ENCODE peak calls at places on chromosomes 13 and 19, in six cellular contexts. S is Peyer's patch, U is uterus, J is endodermal cell, P is colonic mucosa, R is sigmoid colon. E is an unnamed sample.

GRCh38 chr19:11177592-11177991 is 19.8 kb downstream of the KANK2 start:
- DNase-seq in S (no peak), J (no peak), P (no peak), R (no peak), U (no peak), E (no peak)

GRCh38 chr19:39599116-39599515 is 3.2 kb upstream of the LGALS13 start:
- DNase-seq in R (no peak), J (peak; percentile 83), U (no peak), P (no peak), S (no peak), E (peak; percentile 15)

GRCh38 chr13:19023115-19023514 is 158.5 kb downstream of the TUBA3C start:
- DNase-seq in J (no peak), S (no peak), R (no peak), P (no peak), U (no peak), E (no peak)

GRCh38 chr13:100334209-100334608 is 245.3 kb downstream of the PCCA start:
- DNase-seq in U (no peak), P (no peak), S (no peak), R (no peak), J (no peak), E (no peak)

GRCh38 chr19:49786432-49786831 is 19.6 kb downstream of the AP2A1 start:
- DNase-seq in P (no peak), J (no peak), U (peak; percentile 53), R (no peak), S (no peak), E (peak; percentile 52)

GRCh38 chr19:10694706-10695105 is 6.5 kb upstream of the QTRT1 start:
- DNase-seq in U (no peak), R (no peak), P (no peak), J (peak; percentile 61), S (no peak), E (peak; percentile 11)

GRCh38 chr13:33206425-33206824 is 79.1 kb downstream of the STARD13 start:
- DNase-seq in R (no peak), J (no peak), P (no peak), S (no peak), U (no peak), E (peak; percentile 59)

GRCh38 chr19:29841209-29841558 is 29.4 kb downstream of the CCNE1 start:
- DNase-seq in J (no peak), P (no peak), S (no peak), R (peak; percentile 48), U (no peak), E (no peak)

GRCh38 chr13:20489185-20489820 is 36.4 kb downstream of the CRYL1 start:
- DNase-seq in J (peak; percentile 47), R (no peak), S (no peak), U (peak; percentile 31), P (no peak), E (peak; percentile 45)

GRCh38 chr13:24241336-24241735 is 68.0 kb upstream of the C1QTNF9 start:
- DNase-seq in S (no peak), P (no peak), J (no peak), U (no peak), R (no peak), E (no peak)
- H3K36me3 ChIP-seq in S (no peaks in the 10 kb centered on the region), P (no peaks in the 10 kb centered on the region), J (no peaks in the 10 kb centered on the region), U (no peaks in the 10 kb centered on the region), R (no peaks in the 10 kb centered on the region), E (no peaks in the 10 kb centered on the region)

DNA sequence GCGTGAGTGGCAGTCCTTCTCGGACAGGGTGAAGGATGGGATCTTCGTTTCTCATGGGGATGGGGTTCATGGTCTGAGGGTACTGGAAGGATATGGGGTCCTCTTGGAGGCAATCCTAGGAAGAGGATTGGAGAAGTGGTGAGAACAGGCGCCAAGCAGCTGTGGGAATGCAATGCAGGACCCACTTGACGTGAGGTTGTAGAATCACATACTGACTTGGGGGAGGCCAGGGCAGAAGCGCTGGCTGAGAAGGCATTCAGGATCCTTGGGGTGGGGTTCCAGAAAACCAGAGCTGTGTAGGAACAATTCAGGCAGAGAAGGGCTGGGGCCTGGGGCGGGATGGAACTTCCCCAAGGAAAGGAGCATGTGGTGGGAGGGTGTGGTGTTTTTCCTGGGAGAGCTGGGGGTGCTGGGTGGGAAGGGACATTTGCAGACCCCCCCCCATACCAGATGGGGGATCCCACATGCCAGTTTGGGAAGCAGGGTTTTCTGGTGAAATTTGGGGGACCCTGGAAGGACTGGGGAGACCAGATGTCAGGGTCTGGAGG is 852 bp downstream of the KLK1 start:
- DNase-seq in P (no peak), S (peak; percentile 35), R (no peak), J (no peak), U (no peak), E (no peak)
- H3K27me3 ChIP-seq in P (no peaks in the 10 kb centered on the region), S (no peaks in the 10 kb centered on the region), R (peaks cover 12% of the 10 kb centered on the region), J (peaks cover 44% of the 10 kb centered on the region), U (no peaks in the 10 kb centered on the region), E (peaks cover 9% of the 10 kb centered on the region)

DNA sequence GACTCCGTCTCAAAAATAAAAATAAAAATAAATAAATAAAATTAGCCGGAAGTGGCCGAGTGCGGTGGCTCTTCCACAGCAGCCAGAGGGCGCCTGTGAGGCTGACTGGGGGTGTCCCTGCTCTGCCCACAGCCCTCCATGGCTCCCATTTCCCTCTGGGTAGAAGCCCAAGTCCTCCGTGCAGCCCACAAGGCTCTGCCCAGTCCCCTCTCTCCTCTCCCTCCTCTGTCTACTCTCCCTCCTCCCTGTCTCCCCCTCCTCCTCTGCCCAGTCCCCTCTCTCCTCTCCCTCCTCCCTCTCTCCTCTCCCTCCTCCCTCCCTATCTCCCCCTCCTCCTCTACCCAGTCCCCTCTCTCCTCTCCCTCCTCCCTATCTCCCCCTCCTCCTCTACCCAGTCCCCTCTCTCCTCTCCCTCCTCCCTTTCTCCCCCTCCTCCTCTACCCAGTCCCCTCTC is 20.4 kb downstream of the MISP start:
- DNase-seq in J (peak; percentile 66), U (no peak), R (no peak), S (no peak), P (no peak), E (peak; percentile 21)
- TF ChIP-seq CTCF in J (peak; percentile 76), U (no peak), R (no peak), S (peak; percentile 16), P (peak; percentile 37), E (peak; percentile 62)

DNA sequence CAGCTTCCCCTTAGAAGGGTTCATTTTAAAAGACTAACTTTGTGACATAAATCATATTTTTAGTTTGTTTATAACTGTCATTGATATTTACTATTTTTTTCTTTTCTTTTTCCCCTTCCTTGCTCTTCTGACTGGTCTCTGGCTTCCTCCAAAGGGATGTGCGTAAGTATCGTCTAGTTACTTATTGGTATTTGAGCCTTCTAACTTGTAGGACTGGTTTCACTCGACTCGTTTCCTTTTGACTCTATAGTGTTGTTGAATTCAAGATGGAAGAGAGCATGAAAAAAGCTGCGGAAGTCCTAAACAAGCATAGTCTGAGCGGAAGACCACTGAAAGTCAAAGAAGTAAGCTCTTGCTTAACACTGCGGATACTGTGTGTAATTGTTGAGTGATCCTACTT is 18.6 kb downstream of the HNRNPM start:
- DNase-seq in U (no peak), R (no peak), S (no peak), P (no peak), J (no peak), E (peak; percentile 40)
- H3K36me3 ChIP-seq in U (no peaks in the 10 kb centered on the region), R (no peaks in the 10 kb centered on the region), S (peaks cover 56% of the 10 kb centered on the region), P (peaks cover 21% of the 10 kb centered on the region), J (peaks cover 98% of the 10 kb centered on the region), E (peaks cover 10% of the 10 kb centered on the region)

DNA sequence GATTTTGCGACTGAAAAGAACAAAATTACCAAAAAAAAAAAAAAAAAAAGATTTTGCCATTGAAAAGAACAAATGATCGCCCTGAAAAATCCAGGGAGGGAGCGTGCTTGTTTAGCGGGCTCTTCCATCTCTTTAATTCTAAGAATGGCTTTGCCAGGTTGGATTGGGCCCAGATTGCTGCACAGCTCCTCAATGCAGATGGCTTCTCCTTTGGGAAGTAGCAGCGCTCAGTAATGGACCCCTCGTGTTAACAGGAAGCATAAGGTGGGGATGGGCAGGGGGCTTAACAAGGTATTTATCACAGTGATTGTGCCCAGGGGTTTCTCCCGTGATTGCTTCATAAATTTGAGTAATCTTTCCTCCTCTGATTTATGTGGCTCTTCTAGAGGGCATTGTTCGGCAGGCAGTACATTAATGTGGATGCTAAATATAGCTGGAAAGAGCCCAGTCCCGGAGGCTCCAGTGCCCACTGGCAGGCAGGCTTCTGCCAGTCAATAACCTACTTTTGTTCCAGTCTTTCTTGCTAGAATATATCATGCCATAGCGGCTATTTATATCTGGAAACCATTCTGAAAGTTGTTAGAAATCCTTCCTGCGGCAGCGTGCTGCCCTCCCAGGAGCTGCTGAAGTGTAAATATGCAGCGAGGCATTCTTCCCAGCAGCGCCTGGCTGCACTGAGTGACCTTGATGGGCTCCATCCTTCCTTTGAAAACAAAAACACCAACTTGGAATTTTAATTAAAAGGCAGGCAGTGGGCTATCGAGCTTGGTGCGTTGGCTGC is 64.9 kb downstream of the FGF9 start:
- DNase-seq in J (peak; percentile 73), U (no peak), P (no peak), R (no peak), S (no peak), E (no peak)
- H3K27me3 ChIP-seq in J (no peaks in the 10 kb centered on the region), U (no peaks in the 10 kb centered on the region), P (no peaks in the 10 kb centered on the region), R (no peaks in the 10 kb centered on the region), S (no peaks in the 10 kb centered on the region), E (no peaks in the 10 kb centered on the region)

GRCh38 chr19:43425567-43426392 is 11.1 kb downstream of the TEX101 start:
- DNase-seq in S (peak; percentile 87), P (peak; percentile 93), R (peak; percentile 26), U (no peak), J (peak; percentile 51), E (peak; percentile 52)
- TF ChIP-seq CTCF in S (no peak), P (peak; percentile 49), R (no peak), U (no peak), J (peak; percentile 72), E (peak; percentile 69)

GRCh38 chr13:28467886-28468519 is 26.9 kb downstream of the FLT1 start:
- DNase-seq in P (no peak), J (no peak), R (no peak), S (no peak), U (no peak), E (no peak)
- H3K36me3 ChIP-seq in P (no peaks in the 10 kb centered on the region), J (no peaks in the 10 kb centered on the region), R (no peaks in the 10 kb centered on the region), S (no peaks in the 10 kb centered on the region), U (no peaks in the 10 kb centered on the region), E (no peaks in the 10 kb centered on the region)

GRCh38 chr13:45847554-45848224 is 3.9 kb downstream of the SIAH3 start:
- DNase-seq in S (no peak), J (peak; percentile 63), U (no peak), R (peak; percentile 67), P (no peak), E (no peak)
- H3K27me3 ChIP-seq in S (no peaks in the 10 kb centered on the region), J (peaks cover 27% of the 10 kb centered on the region), U (no peaks in the 10 kb centered on the region), R (no peaks in the 10 kb centered on the region), P (peaks cover 19% of the 10 kb centered on the region), E (peaks cover 24% of the 10 kb centered on the region)

DNA sequence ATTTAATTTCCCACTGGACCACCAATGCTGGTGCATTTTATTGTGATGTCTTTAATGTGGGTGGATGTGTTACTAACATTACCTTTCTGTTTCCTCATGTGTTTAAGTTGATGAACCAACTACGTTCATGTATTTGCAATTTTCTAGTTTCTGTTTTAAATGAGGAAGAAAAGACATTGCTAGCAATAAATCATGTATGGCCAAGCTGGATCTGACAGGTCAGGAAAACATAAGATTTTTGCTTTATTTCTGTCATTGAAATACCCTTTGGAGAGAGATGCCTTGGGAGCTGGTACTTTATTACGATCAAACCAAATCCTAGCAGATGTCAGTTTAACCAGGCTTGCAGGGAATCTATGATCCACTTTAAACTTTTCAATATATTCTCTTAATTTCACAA is 553.2 kb downstream of the RFC3 start:
- DNase-seq in P (no peak), R (no peak), S (no peak), U (no peak), J (no peak), E (no peak)
- TF ChIP-seq CTCF in P (no peak), R (no peak), S (no peak), U (no peak), J (no peak), E (no peak)

GRCh38 chr19:15243236-15243957 is 11.1 kb upstream of the EPHX3 start:
- DNase-seq in R (no peak), J (no peak), P (no peak), S (no peak), U (no peak), E (no peak)
- H3K36me3 ChIP-seq in R (peaks cover 33% of the 10 kb centered on the region), J (peaks cover 77% of the 10 kb centered on the region), P (peaks cover 36% of the 10 kb centered on the region), S (peaks cover 97% of the 10 kb centered on the region), U (no peaks in the 10 kb centered on the region), E (peaks cover 65% of the 10 kb centered on the region)